ENCODE peak calls at places on chromosomes 2 and 18, in seven cellular contexts. One of them, this sample, is unnamed.

GRCh38 chr18:35730738-35731370 is 149.3 kb downstream of the GALNT1 start:
- DNase-seq in naive B cell: no peak
- DNase-seq in MV-4-11: peak; percentile 3
- DNase-seq in RWPE1: no peak
- DNase-seq in astrocyte of the cerebellum: no peak
- DNase-seq in T47D: no peak
- DNase-seq in neural crest cell: no peak
- DNase-seq in this sample: no peak

GRCh38 chr2:30272761-30273573 is 41.6 kb downstream of the LBH start:
- DNase-seq in naive B cell: no peak
- DNase-seq in MV-4-11: no peak
- DNase-seq in RWPE1: peak; percentile 74
- DNase-seq in astrocyte of the cerebellum: peak; percentile 44
- DNase-seq in T47D: no peak
- DNase-seq in neural crest cell: no peak
- DNase-seq in this sample: no peak

GRCh38 chr2:60500861-60501260 is 52.6 kb downstream of the BCL11A start:
- DNase-seq in naive B cell: no peak
- DNase-seq in MV-4-11: no peak
- DNase-seq in RWPE1: no peak
- DNase-seq in astrocyte of the cerebellum: peak; percentile 13
- DNase-seq in T47D: no peak
- DNase-seq in neural crest cell: no peak
- DNase-seq in this sample: no peak

GRCh38 chr2:95296036-95296435 is 1.1 kb upstream of the KCNIP3 start:
- DNase-seq in naive B cell: no peak
- DNase-seq in MV-4-11: no peak
- DNase-seq in RWPE1: no peak
- DNase-seq in astrocyte of the cerebellum: no peak
- DNase-seq in T47D: no peak
- DNase-seq in neural crest cell: no peak
- DNase-seq in this sample: no peak

GRCh38 chr18:519019-519879 is 18.7 kb upstream of the COLEC12 start:
- DNase-seq in naive B cell: no peak
- DNase-seq in MV-4-11: peak; percentile 85
- DNase-seq in RWPE1: no peak
- DNase-seq in astrocyte of the cerebellum: no peak
- DNase-seq in T47D: no peak
- DNase-seq in neural crest cell: no peak
- DNase-seq in this sample: no peak

GRCh38 chr2:177187631-177188312 is 24.8 kb upstream of the HNRNPA3 start:
- DNase-seq in naive B cell: no peak
- DNase-seq in MV-4-11: peak; percentile 90
- DNase-seq in RWPE1: no peak
- DNase-seq in astrocyte of the cerebellum: peak; percentile 57
- DNase-seq in T47D: no peak
- DNase-seq in neural crest cell: no peak
- DNase-seq in this sample: no peak

GRCh38 chr2:6877402-6878305 is at the start of gene RSAD2:
- DNase-seq in naive B cell: peak; percentile 19
- DNase-seq in MV-4-11: peak; percentile 35
- DNase-seq in RWPE1: peak; percentile 64
- DNase-seq in astrocyte of the cerebellum: peak; percentile 48
- DNase-seq in T47D: peak; percentile 34
- DNase-seq in neural crest cell: no peak
- DNase-seq in this sample: peak; percentile 48

GRCh38 chr18:74774486-74774885 is 176.8 kb downstream of the ZNF407 start:
- DNase-seq in naive B cell: no peak
- DNase-seq in MV-4-11: no peak
- DNase-seq in RWPE1: no peak
- DNase-seq in astrocyte of the cerebellum: no peak
- DNase-seq in T47D: no peak
- DNase-seq in neural crest cell: no peak
- DNase-seq in this sample: no peak

GRCh38 chr18:61580061-61580460 is 246.8 kb downstream of the CDH20 start:
- DNase-seq in naive B cell: no peak
- DNase-seq in MV-4-11: no peak
- DNase-seq in RWPE1: no peak
- DNase-seq in astrocyte of the cerebellum: no peak
- DNase-seq in T47D: no peak
- DNase-seq in neural crest cell: no peak
- DNase-seq in this sample: no peak

GRCh38 chr2:235768606-235769005 is 274.8 kb downstream of the AGAP1 start:
- DNase-seq in naive B cell: no peak
- DNase-seq in MV-4-11: no peak
- DNase-seq in RWPE1: no peak
- DNase-seq in astrocyte of the cerebellum: no peak
- DNase-seq in T47D: no peak
- DNase-seq in neural crest cell: no peak
- DNase-seq in this sample: no peak

GRCh38 chr18:42045346-42045745 is 90.3 kb downstream of the PIK3C3 start:
- DNase-seq in naive B cell: no peak
- DNase-seq in MV-4-11: no peak
- DNase-seq in RWPE1: no peak
- DNase-seq in astrocyte of the cerebellum: no peak
- DNase-seq in T47D: no peak
- DNase-seq in neural crest cell: no peak
- DNase-seq in this sample: no peak

GRCh38 chr2:47655563-47655880 is 127.4 kb upstream of the MSH6 start:
- DNase-seq in naive B cell: no peak
- DNase-seq in MV-4-11: no peak
- DNase-seq in RWPE1: no peak
- DNase-seq in astrocyte of the cerebellum: no peak
- DNase-seq in T47D: no peak
- DNase-seq in neural crest cell: no peak
- DNase-seq in this sample: no peak

GRCh38 chr2:200484934-200485333 is 24.9 kb downstream of the KCTD18 start:
- DNase-seq in naive B cell: no peak
- DNase-seq in MV-4-11: no peak
- DNase-seq in RWPE1: no peak
- DNase-seq in astrocyte of the cerebellum: no peak
- DNase-seq in T47D: no peak
- DNase-seq in neural crest cell: no peak
- DNase-seq in this sample: no peak

This sample was measured in germinal center.